ENCODE peak calls at places on chromosome 22, in seven cellular contexts. F is OCI-LY7, U is upper lobe of right lung, T is IMR-90, H is BJ, M is small intestine, I is mesendoderm. K is an unnamed sample. For H3K36me3, the result is how much of the 10 kb centered on the place peaks cover.

GRCh38 chr22:29994941-29995340 is 85.3 kb upstream of the HORMAD2 start:
- DNase-seq in T (peak), H (no peak), I (no peak), U (no peak), F (no peak), M (peak), K (no peak)

GRCh38 chr22:39214383-39215069 is 30.3 kb downstream of the PDGFB start:
- DNase-seq in U (peak), M (no peak), F (no peak), T (peak), I (peak), H (no peak), K (peak)

GRCh38 chr22:42343551-42344081 is 73.2 kb upstream of the TCF20 start:
- DNase-seq in U (no peak), F (no peak), T (no peak), H (no peak), M (no peak), I (no peak), K (no peak)

GRCh38 chr22:26134654-26135330 is 34.5 kb upstream of the SEZ6L start:
- DNase-seq in H (no peak), U (no peak), F (peak), T (no peak), I (peak), M (no peak), K (no peak)

GRCh38 chr22:45531944-45532631 is 29.4 kb downstream of the FBLN1 start:
- DNase-seq in T (no peak), U (no peak), F (no peak), I (no peak), H (no peak), M (no peak), K (no peak)

GRCh38 chr22:19579880-19580279 is 55.7 kb upstream of the CLDN5 start:
- DNase-seq in U (no peak), T (no peak), F (peak), M (no peak), H (no peak), I (no peak), K (no peak)

GRCh38 chr22:43376765-43377485 is 33.8 kb upstream of the SCUBE1 start:
- DNase-seq in F (no peak), M (peak), T (no peak), U (no peak), I (peak), H (no peak), K (no peak)

GRCh38 chr22:50625568-50626313 is 2.2 kb downstream of the ARSA start:
- DNase-seq in U (peak), F (no peak), H (no peak), I (no peak), M (no peak), T (no peak), K (peak)

GRCh38 chr22:32995335-32995734 is 62.8 kb downstream of the SYN3 start:
- DNase-seq in F (no peak), T (no peak), H (no peak), U (no peak), M (no peak), I (no peak), K (no peak)

GRCh38 chr22:18076060-18076497 is 1.7 kb upstream of the PEX26 start:
- DNase-seq in M (peak), U (peak), I (peak), T (peak), F (peak), H (peak), K (peak)

GRCh38 chr22:22959147-22959827 is 71.7 kb downstream of the IGLL5 start:
- DNase-seq in U (no peak), T (peak), I (peak), H (no peak), M (peak), F (peak), K (no peak)

GRCh38 chr22:19120829-19121630 is 1.2 kb downstream of the DGCR2 start:
- DNase-seq in T (peak), U (peak), M (peak), F (no peak), H (no peak), I (peak), K (no peak)

GRCh38 chr22:20951151-20951931 is 15.7 kb upstream of the AIFM3 start:
- DNase-seq in M (peak), U (no peak), F (no peak), T (no peak), I (no peak), H (no peak), K (no peak)

GRCh38 chr22:20948450-20948849 is 18.6 kb upstream of the AIFM3 start:
- DNase-seq in H (no peak), I (no peak), F (no peak), M (peak), U (no peak), T (no peak), K (no peak)

GRCh38 chr22:20949698-20950183 is 17.3 kb upstream of the AIFM3 start:
- DNase-seq in U (no peak), T (no peak), H (no peak), I (no peak), F (no peak), M (no peak), K (no peak)

GRCh38 chr22:20946991-20947390 is 20.1 kb upstream of the AIFM3 start:
- DNase-seq in M (no peak), F (no peak), T (no peak), U (no peak), I (no peak), H (no peak), K (no peak)

GRCh38 chr22:20948989-20949388 is 18.1 kb upstream of the AIFM3 start:
- DNase-seq in I (no peak), M (no peak), H (no peak), F (no peak), U (no peak), T (no peak), K (no peak)
- H3K36me3 ChIP-seq in I (under half), M (under half), H (under half), F (half or more), U (under half), T (under half), K (under half)

GRCh38 chr22:41128606-41129005 is 36.2 kb downstream of the EP300 start:
- DNase-seq in I (no peak), F (no peak), M (no peak), T (no peak), U (no peak), H (no peak), K (no peak)
- H3K36me3 ChIP-seq in I (under half), F (half or more), M (under half), T (half or more), U (half or more), H (under half), K (under half)

DNA sequence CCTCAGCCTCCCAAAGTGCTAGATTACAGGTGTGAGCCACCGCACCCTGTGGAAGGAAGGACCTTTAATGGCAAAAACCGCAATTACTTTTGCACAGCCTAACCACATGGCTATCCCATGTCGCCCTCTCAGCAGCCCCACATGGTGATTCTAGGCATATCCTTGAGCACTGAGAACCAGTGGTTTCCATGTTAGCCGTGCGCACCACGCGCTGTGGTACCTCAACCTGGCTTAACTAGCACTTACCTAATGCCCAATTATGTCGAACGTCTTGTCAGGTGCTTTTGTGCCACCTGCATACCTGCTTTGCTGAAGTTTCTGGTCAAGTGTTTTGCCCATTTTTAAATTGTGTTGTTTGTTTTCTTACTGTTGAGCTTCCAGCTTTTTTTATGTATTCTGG is 697.9 kb downstream of the BRD1 start:
- DNase-seq in T (no peak), U (no peak), F (no peak), I (no peak), H (no peak), M (no peak), K (no peak)
- H3K36me3 ChIP-seq in T (under half), U (under half), F (under half), I (under half), H (under half), M (under half), K (under half)

DNA sequence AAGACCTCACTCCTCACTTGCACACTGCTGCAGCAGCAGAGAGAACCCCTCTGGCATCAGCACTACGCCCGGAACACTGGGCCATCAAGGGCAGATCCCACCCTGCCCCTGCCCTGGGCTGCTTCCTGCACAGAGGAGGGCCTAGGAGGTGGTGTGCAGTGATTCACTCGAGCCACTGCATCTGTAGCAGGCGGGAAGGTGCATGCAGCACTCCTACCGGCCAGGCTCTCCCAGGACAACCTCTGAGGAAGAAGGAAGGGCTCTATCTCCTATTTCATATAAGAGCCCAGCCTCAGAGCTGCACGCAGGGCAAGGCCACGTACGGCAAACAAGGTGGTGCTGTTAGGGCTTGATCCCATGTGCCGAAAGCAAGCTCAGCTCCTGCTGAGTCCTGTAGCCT is 14.2 kb downstream of the RANGAP1 start:
- DNase-seq in M (no peak), H (no peak), F (no peak), T (no peak), U (no peak), I (no peak), K (no peak)
- H3K36me3 ChIP-seq in M (under half), H (under half), F (half or more), T (half or more), U (half or more), I (under half), K (under half)

GRCh38 chr22:40325315-40325714 is 21.0 kb upstream of the ADSL start:
- DNase-seq in T (no peak), H (no peak), I (no peak), F (no peak), U (no peak), M (no peak), K (no peak)
- H3K36me3 ChIP-seq in T (under half), H (under half), I (under half), F (under half), U (half or more), M (under half), K (under half)

GRCh38 chr22:46995501-46996360 is 233.3 kb downstream of the TBC1D22A start:
- DNase-seq in M (no peak), H (no peak), F (no peak), U (no peak), T (no peak), I (no peak), K (peak)
- H3K36me3 ChIP-seq in M (under half), H (under half), F (under half), U (under half), T (under half), I (under half), K (half or more)